ENCODE peak calls at places on chromosome 1, in seven cellular contexts. L is SK-N-SH, D is HCT116, Z is GM12878, X is K562, T is HepG2, E is H1. O is an unnamed sample.

GRCh38 chr1:36328713-36329112 is 5.3 kb upstream of the EVA1B start:
- DNase-seq in L (no peak), D (no peak), Z (no peak), X (peak), T (no peak), E (no peak), O (no peak)

GRCh38 chr1:85911742-85912141 is 203.5 kb upstream of the ZNHIT6 start:
- DNase-seq in L (no peak), D (peak), Z (no peak), X (no peak), T (no peak), E (no peak), O (no peak)

GRCh38 chr1:64755356-64755755 is 10.5 kb downstream of the RAVER2 start:
- DNase-seq in L (no peak), D (no peak), Z (no peak), X (no peak), T (no peak), E (no peak), O (no peak)

GRCh38 chr1:229714964-229715603 is 89.0 kb downstream of the URB2 start:
- DNase-seq in L (no peak), D (peak), Z (no peak), X (peak), T (peak), E (peak), O (peak)

GRCh38 chr1:238980053-238980452 is 406.3 kb upstream of the CHRM3 start:
- DNase-seq in L (no peak), D (no peak), Z (no peak), X (no peak), T (no peak), E (no peak), O (no peak)

GRCh38 chr1:209751627-209752231 is 4.1 kb upstream of the TRAF3IP3 start:
- DNase-seq in L (no peak), D (no peak), Z (peak), X (no peak), T (no peak), E (no peak), O (no peak)

GRCh38 chr1:3772715-3773571 is at the start of gene SMIM1:
- DNase-seq in L (no peak), D (no peak), Z (no peak), X (peak), T (peak), E (no peak), O (no peak)

GRCh38 chr1:110948038-110948810 is 15.5 kb downstream of the LRIF1 start:
- DNase-seq in L (no peak), D (no peak), Z (no peak), X (no peak), T (no peak), E (no peak), O (no peak)

GRCh38 chr1:180156631-180157091 is 2.0 kb downstream of the QSOX1 start:
- DNase-seq in L (no peak), D (no peak), Z (no peak), X (no peak), T (no peak), E (no peak), O (no peak)

GRCh38 chr1:224433041-224433670 is 1.4 kb downstream of the WDR26 start:
- DNase-seq in L (peak), D (no peak), Z (no peak), X (peak), T (no peak), E (no peak), O (peak)

GRCh38 chr1:171422489-171422888 is 62.8 kb upstream of the PRRC2C start:
- DNase-seq in L (no peak), D (no peak), Z (no peak), X (no peak), T (no peak), E (no peak), O (no peak)

GRCh38 chr1:30721311-30722174 is 1.8 kb downstream of the MATN1 start:
- DNase-seq in L (no peak), D (no peak), Z (no peak), X (no peak), T (no peak), E (no peak), O (no peak)

GRCh38 chr1:101314244-101314643 is 77.4 kb downstream of the S1PR1 start:
- DNase-seq in L (no peak), D (no peak), Z (no peak), X (no peak), T (no peak), E (no peak), O (no peak)

DNA sequence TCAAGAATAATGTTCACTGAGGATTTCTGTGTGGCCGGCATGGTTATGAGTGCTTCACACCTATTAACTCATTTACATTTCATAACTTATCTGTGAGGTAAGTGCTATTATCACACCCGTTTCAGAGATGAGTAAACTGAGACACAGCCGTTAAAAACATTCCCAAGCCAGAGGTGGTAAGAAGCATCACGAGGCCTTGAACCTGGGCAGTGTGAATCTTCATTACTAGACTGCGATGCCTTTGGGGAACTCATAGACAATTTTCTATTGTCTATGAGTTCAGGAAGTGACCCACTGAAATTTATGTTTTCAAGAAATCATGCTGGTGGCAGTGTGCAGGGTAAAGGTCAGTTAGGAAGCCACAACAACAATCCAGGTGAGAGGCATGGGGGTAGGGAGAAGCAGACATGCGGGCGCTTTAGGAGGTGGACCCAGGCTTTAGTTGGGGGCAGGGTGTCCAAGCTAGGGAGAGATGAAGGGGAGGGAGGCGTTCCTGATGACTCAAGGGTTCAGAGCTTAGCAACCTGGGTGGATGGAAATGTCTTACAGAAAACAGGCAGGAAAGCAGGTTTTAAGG is 14.5 kb downstream of the GNG12 start:
- DNase-seq in L (no peak), D (no peak), Z (no peak), X (no peak), T (peak), E (no peak), O (no peak)
- TF ChIP-seq JUND in L (no peak), D (no peak), Z (no peak), X (no peak), T (no peak), E (no peak), O (no peak)

GRCh38 chr1:15939181-15940109 is 36.5 kb downstream of the ZBTB17 start:
- DNase-seq in L (peak), D (no peak), Z (no peak), X (no peak), T (peak), E (peak), O (peak)
- TF ChIP-seq JUND in L (no peak), D (no peak), Z (no peak), X (no peak), T (no peak), E (no peak), O (no peak)

DNA sequence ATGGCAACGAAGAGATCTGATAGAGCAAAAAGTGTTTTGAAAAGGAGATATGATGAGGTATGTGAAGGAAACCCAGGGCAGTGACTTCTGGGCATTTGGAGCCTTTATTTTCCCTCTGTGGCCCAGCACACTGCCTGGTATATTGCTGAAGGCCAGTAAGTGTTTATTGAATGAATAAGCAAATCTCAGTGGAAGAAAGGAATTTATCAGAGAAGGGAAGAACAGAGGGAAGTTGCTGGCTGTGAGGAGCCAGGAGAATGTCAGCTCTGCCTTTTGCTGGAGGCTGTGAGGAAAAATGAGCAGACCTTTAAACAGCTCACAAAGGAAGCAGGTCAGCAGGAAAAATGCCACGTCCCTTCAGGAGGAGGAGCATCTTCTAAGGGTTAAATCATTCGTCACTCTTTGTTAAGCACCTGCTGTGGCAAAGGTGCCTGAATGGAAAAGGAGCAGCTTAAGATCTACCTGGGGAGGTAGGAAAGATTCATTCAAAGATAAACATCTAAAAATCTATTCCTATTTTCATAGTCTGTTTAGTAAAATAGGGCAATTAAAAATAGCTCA is 76.0 kb downstream of the GIPC2 start:
- DNase-seq in L (no peak), D (no peak), Z (no peak), X (no peak), T (no peak), E (no peak), O (no peak)
- TF ChIP-seq JUND in L (no peak), D (no peak), Z (no peak), X (no peak), T (no peak), E (no peak), O (no peak)

GRCh38 chr1:188154196-188154595 is 1325.4 kb downstream of the PLA2G4A start:
- DNase-seq in L (no peak), D (no peak), Z (no peak), X (no peak), T (no peak), E (no peak), O (no peak)
- TF ChIP-seq JUND in L (no peak), D (no peak), Z (no peak), X (no peak), T (no peak), E (no peak), O (no peak)

O was measured in T47D.